ENCODE peak calls at places on chromosomes 5 and 9, in four cellular contexts. X is HEK293T, Q is WTC11, F is K562. R is an unnamed sample.

GRCh38 chr5:126961128-126961527 is 69.2 kb downstream of the MARCHF3 start:
- DNase-seq in Q (no peak), X (no peak), F (no peak), R (no peak)

GRCh38 chr9:68704804-68705635 is at the start of gene PIP5K1B:
- DNase-seq in F (peak), X (peak), Q (peak), R (peak)

GRCh38 chr5:139552893-139553575 is 8.1 kb upstream of the UBE2D2 start:
- DNase-seq in F (no peak), Q (no peak), X (no peak), R (no peak)

GRCh38 chr9:32968101-32969011 is 33.1 kb downstream of the APTX start:
- DNase-seq in F (peak), X (peak), Q (peak), R (peak)

GRCh38 chr5:134289509-134290113 is 63.7 kb upstream of the PPP2CA start:
- DNase-seq in F (peak), Q (peak), X (peak), R (peak)

GRCh38 chr9:128523199-128523925 is 18.8 kb downstream of the GLE1 start:
- DNase-seq in F (no peak), X (no peak), Q (peak), R (no peak)

GRCh38 chr9:123702477-123702876 is 227.4 kb downstream of the DENND1A start:
- DNase-seq in F (no peak), Q (no peak), X (no peak), R (no peak)

GRCh38 chr5:148697177-148697820 is 43.0 kb upstream of the HTR4 start:
- DNase-seq in F (peak), Q (no peak), X (no peak), R (no peak)

GRCh38 chr9:104868303-104868686 is 59.7 kb downstream of the ABCA1 start:
- DNase-seq in Q (no peak), X (no peak), F (no peak), R (no peak)

GRCh38 chr9:134411451-134412297 is 85.4 kb downstream of the RXRA start:
- DNase-seq in Q (no peak), F (no peak), X (no peak), R (no peak)

GRCh38 chr9:134597041-134597913 is 44.3 kb upstream of the COL5A1 start:
- DNase-seq in X (no peak), F (no peak), Q (no peak), R (no peak)

GRCh38 chr5:181212080-181212479 is 7.1 kb upstream of the TRIM7 start:
- DNase-seq in F (no peak), Q (no peak), X (no peak), R (no peak)

GRCh38 chr9:94175669-94176068 is 83.4 kb upstream of the ZNF169 start:
- DNase-seq in X (no peak), F (no peak), Q (no peak), R (no peak)

GRCh38 chr5:131019601-131020315 is 145.3 kb downstream of the HINT1 start:
- DNase-seq in F (no peak), Q (peak), X (no peak), R (no peak)

GRCh38 chr5:59832577-59833301 is 60.8 kb downstream of the PDE4D start:
- DNase-seq in F (no peak), X (no peak), Q (no peak), R (no peak)

GRCh38 chr5:80369521-80369920 is 38.3 kb upstream of the ZFYVE16 start:
- DNase-seq in Q (no peak), F (no peak), X (no peak), R (no peak)

GRCh38 chr9:92393686-92394085 is 10.7 kb downstream of the OGN start:
- DNase-seq in Q (no peak), F (no peak), X (no peak), R (no peak)

GRCh38 chr9:126494746-126495145 is 119.0 kb upstream of the LMX1B start:
- DNase-seq in X (no peak), Q (no peak), F (no peak), R (no peak)

GRCh38 chr9:33044677-33045282 is 19.7 kb downstream of the DNAJA1 start:
- DNase-seq in X (no peak), Q (peak), F (no peak), R (no peak)

GRCh38 chr9:108691614-108692013 is 164.2 kb downstream of the ACTL7B start:
- DNase-seq in X (no peak), Q (no peak), F (no peak), R (peak)

GRCh38 chr5:141716009-141716408 is 34.0 kb upstream of the ARAP3 start:
- DNase-seq in Q (no peak), F (no peak), X (no peak), R (no peak)

GRCh38 chr5:157359350-157359910 is 93.5 kb downstream of the CYFIP2 start:
- DNase-seq in X (no peak), F (no peak), Q (no peak), R (no peak)

GRCh38 chr9:22413884-22414283 is 32.7 kb upstream of the DMRTA1 start:
- DNase-seq in Q (no peak), F (no peak), X (no peak), R (no peak)

GRCh38 chr9:106925392-106925791 is 62.4 kb downstream of the ZNF462 start:
- DNase-seq in Q (no peak), X (no peak), F (no peak), R (no peak)

GRCh38 chr9:91852801-91853347 is 97.2 kb downstream of the ROR2 start:
- DNase-seq in Q (no peak), X (no peak), F (no peak), R (no peak)

GRCh38 chr9:109101810-109102209 is 17.9 kb downstream of the TMEM245 start:
- DNase-seq in Q (no peak), X (no peak), F (no peak), R (no peak)

GRCh38 chr9:93655621-93656425 is 79.4 kb downstream of the PHF2 start:
- DNase-seq in X (no peak), Q (peak), F (no peak), R (no peak)

GRCh38 chr5:134223406-134224251 is 2.2 kb downstream of the PPP2CA start:
- DNase-seq in F (no peak), X (no peak), Q (no peak), R (no peak)

GRCh38 chr9:113187935-113188595 is 33.0 kb downstream of the FKBP15 start:
- DNase-seq in Q (no peak), X (no peak), F (no peak), R (peak)

DNA sequence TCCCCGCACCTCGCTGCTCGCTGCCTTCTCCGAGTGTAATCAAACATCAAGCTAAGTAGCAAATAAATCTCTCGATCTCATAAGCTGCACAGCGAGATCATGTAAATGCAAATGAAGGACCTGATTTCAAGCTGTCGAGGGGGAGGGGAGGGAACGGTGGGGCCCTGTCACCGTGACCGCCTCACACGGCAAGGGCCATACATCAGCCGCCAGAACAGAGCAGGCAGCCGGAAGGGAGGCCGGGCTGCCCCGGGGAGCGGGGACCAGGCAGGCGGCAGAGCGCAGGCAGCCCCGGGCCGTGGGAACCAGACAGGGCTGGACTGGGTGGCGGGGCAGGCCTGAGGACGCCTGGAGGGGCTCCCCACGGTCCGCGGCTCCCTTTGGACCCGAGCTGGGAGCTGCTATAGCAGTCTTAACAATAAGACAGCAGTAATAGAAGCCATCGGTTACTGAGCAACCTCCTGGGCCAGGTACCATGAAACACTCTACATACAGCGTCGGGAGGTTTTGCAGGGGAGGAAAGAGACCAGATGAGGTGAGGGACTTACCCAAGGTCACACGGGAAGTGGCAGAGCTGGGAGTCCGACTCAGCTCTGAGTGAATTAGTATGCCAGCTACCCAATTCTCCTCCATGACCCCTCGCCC is 76.8 kb downstream of the CFAP77 start:
- DNase-seq in F (no peak), X (no peak), Q (no peak), R (no peak)
- TF ChIP-seq ELF4 in F (no peak), X (no peak), Q (no peak), R (no peak)

GRCh38 chr9:136111190-136111589 is 7.5 kb downstream of the TMEM250 start:
- DNase-seq in F (no peak), X (no peak), Q (no peak), R (no peak)

GRCh38 chr9:136109351-136110081 is 9.2 kb downstream of the TMEM250 start:
- DNase-seq in X (peak), F (peak), Q (peak), R (no peak)

GRCh38 chr9:136108648-136109266 is 9.9 kb downstream of the TMEM250 start:
- DNase-seq in F (no peak), X (no peak), Q (no peak), R (no peak)

GRCh38 chr9:136111910-136112309 is 6.8 kb downstream of the TMEM250 start:
- DNase-seq in X (no peak), Q (no peak), F (peak), R (no peak)

GRCh38 chr9:136110082-136111061 is 8.3 kb downstream of the TMEM250 start:
- DNase-seq in F (peak), X (no peak), Q (no peak), R (no peak)
- TF ChIP-seq ELF4 in F (no peak), X (no peak), Q (no peak), R (no peak)

DNA sequence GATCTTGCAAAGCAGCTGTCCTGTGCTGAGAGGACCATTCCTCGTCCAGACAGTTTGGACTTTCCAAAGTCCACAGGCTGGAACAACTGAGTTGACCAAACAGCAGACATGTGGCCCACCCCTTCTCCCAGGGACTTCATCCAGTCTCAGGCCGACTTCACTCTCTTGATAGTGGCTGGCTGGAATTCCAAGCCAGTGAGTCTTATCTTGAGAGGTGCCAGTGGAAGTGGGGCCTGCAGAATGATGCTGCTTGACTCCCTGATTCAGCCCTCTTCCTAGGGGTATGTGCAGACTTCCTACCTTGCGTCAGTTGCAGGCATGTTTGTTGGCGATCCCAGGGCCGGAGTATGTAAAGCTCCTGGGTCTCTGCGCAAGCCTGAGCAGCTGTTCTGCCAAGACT is 131.4 kb upstream of the TSLP start:
- DNase-seq in Q (no peak), F (no peak), X (no peak), R (no peak)
- TF ChIP-seq ELF4 in Q (no peak), F (no peak), X (no peak), R (no peak)

DNA sequence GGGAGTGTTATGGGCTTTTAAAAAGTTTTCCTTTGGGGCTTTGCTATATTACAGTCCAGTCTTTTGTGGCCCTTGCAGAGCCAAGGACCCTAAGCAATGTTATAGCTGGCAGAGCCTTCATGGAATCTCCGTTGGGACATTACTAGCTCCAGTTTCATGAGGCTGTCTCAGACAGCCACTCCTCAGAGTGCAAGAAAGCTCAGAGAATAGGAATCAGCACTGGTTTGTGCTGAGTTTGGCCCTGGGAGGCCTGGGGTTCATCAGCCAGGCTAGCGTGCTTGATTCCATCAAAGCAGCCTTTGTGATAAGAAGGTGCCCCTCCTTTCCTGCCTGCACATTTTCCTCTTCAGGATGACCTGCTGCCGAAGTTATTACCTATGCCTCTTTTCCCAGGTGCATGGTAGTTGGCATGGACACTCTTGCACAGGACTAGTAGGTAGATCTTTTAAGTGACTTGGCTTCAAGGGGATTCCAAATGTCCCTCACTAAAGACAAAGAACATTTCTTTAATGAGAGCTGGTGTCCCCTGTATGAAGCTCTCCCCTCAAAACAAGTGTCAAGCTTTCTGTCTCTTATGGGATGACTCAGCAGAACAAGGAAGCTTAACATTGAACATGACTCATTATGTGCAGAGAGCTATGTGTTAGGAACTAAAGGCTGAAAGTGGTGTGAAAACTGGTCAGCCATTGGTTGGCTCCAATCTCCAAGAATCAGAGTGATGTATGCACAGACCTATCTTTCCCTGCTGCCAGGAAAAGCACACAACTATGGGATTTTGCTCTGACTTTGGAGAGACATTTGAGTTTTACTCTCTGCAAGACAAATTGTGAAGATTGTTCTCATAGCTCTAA is 120.3 kb downstream of the PRDM6 start:
- DNase-seq in F (peak), Q (no peak), X (no peak), R (peak)
- TF ChIP-seq ELF4 in F (no peak), Q (no peak), X (no peak), R (no peak)

R was measured in HepG2.